ENCODE peak calls at places on chromosomes 3 and 15, in nine cellular contexts. One of them, this sample, is unnamed.

GRCh38 chr3:58403513-58404109 is 30.0 kb downstream of the PDHB start:
- DNase-seq in A549: no peak
- DNase-seq in T follicular helper cell: no peak
- DNase-seq in cardiac muscle cell: no peak
- DNase-seq in choroid plexus epithelial cell: no peak
- DNase-seq in NCI-H1092: no peak
- DNase-seq in stimulated activated CD8-positive, alpha-beta memory T cell treated with anti-CD3 and anti-CD28 coated beads, Interleukin-15, amount 100 ng/mL, for 24 hours: no peak
- DNase-seq in cardiac fibroblast: no peak
- DNase-seq in HEK293T: no peak
- DNase-seq in this sample: no peak

GRCh38 chr3:171165986-171166385 is 139.5 kb upstream of the SLC2A2 start:
- DNase-seq in A549: no peak
- DNase-seq in HEK293T: no peak
- DNase-seq in NCI-H1092: no peak
- DNase-seq in stimulated activated CD8-positive, alpha-beta memory T cell treated with anti-CD3 and anti-CD28 coated beads, Interleukin-15, amount 100 ng/mL, for 24 hours: no peak
- DNase-seq in cardiac fibroblast: no peak
- DNase-seq in T follicular helper cell: no peak
- DNase-seq in cardiac muscle cell: no peak
- DNase-seq in choroid plexus epithelial cell: no peak
- DNase-seq in this sample: no peak

GRCh38 chr3:134375542-134376384 is 1.5 kb upstream of the AMOTL2 start:
- DNase-seq in A549: no peak
- DNase-seq in cardiac fibroblast: no peak
- DNase-seq in HEK293T: no peak
- DNase-seq in NCI-H1092: no peak
- DNase-seq in stimulated activated CD8-positive, alpha-beta memory T cell treated with anti-CD3 and anti-CD28 coated beads, Interleukin-15, amount 100 ng/mL, for 24 hours: no peak
- DNase-seq in T follicular helper cell: no peak
- DNase-seq in choroid plexus epithelial cell: no peak
- DNase-seq in cardiac muscle cell: no peak
- DNase-seq in this sample: no peak

GRCh38 chr15:70142322-70143191 is 44.8 kb upstream of the TLE3 start:
- DNase-seq in cardiac muscle cell: peak; percentile 95
- DNase-seq in A549: no peak
- DNase-seq in choroid plexus epithelial cell: peak; percentile 92
- DNase-seq in HEK293T: no peak
- DNase-seq in NCI-H1092: no peak
- DNase-seq in cardiac fibroblast: peak; percentile 40
- DNase-seq in stimulated activated CD8-positive, alpha-beta memory T cell treated with anti-CD3 and anti-CD28 coated beads, Interleukin-15, amount 100 ng/mL, for 24 hours: no peak
- DNase-seq in T follicular helper cell: no peak
- DNase-seq in this sample: no peak

GRCh38 chr3:158279584-158279983 is 169.7 kb downstream of the RSRC1 start:
- DNase-seq in cardiac fibroblast: no peak
- DNase-seq in cardiac muscle cell: no peak
- DNase-seq in NCI-H1092: no peak
- DNase-seq in HEK293T: no peak
- DNase-seq in A549: no peak
- DNase-seq in T follicular helper cell: no peak
- DNase-seq in choroid plexus epithelial cell: no peak
- DNase-seq in stimulated activated CD8-positive, alpha-beta memory T cell treated with anti-CD3 and anti-CD28 coated beads, Interleukin-15, amount 100 ng/mL, for 24 hours: no peak
- DNase-seq in this sample: no peak

GRCh38 chr15:65937046-65937445 is 67.8 kb downstream of the RAB11A start:
- DNase-seq in cardiac fibroblast: no peak
- DNase-seq in T follicular helper cell: no peak
- DNase-seq in stimulated activated CD8-positive, alpha-beta memory T cell treated with anti-CD3 and anti-CD28 coated beads, Interleukin-15, amount 100 ng/mL, for 24 hours: no peak
- DNase-seq in NCI-H1092: peak; percentile 11
- DNase-seq in A549: no peak
- DNase-seq in cardiac muscle cell: no peak
- DNase-seq in choroid plexus epithelial cell: no peak
- DNase-seq in HEK293T: no peak
- DNase-seq in this sample: no peak

GRCh38 chr3:72299321-72299802 is 514.4 kb upstream of the PROK2 start:
- DNase-seq in NCI-H1092: peak; percentile 12
- DNase-seq in A549: no peak
- DNase-seq in HEK293T: no peak
- DNase-seq in stimulated activated CD8-positive, alpha-beta memory T cell treated with anti-CD3 and anti-CD28 coated beads, Interleukin-15, amount 100 ng/mL, for 24 hours: no peak
- DNase-seq in cardiac fibroblast: peak; percentile 81
- DNase-seq in choroid plexus epithelial cell: peak; percentile 14
- DNase-seq in T follicular helper cell: no peak
- DNase-seq in cardiac muscle cell: no peak
- DNase-seq in this sample: no peak

GRCh38 chr15:27826411-27826810 is 272.7 kb downstream of the OCA2 start:
- DNase-seq in T follicular helper cell: no peak
- DNase-seq in A549: no peak
- DNase-seq in NCI-H1092: no peak
- DNase-seq in cardiac fibroblast: no peak
- DNase-seq in choroid plexus epithelial cell: peak; percentile 72
- DNase-seq in stimulated activated CD8-positive, alpha-beta memory T cell treated with anti-CD3 and anti-CD28 coated beads, Interleukin-15, amount 100 ng/mL, for 24 hours: no peak
- DNase-seq in cardiac muscle cell: no peak
- DNase-seq in HEK293T: no peak
- DNase-seq in this sample: no peak

GRCh38 chr3:129063091-129063640 is 2.6 kb downstream of the GP9 start:
- DNase-seq in cardiac muscle cell: no peak
- DNase-seq in choroid plexus epithelial cell: no peak
- DNase-seq in stimulated activated CD8-positive, alpha-beta memory T cell treated with anti-CD3 and anti-CD28 coated beads, Interleukin-15, amount 100 ng/mL, for 24 hours: no peak
- DNase-seq in HEK293T: no peak
- DNase-seq in NCI-H1092: no peak
- DNase-seq in T follicular helper cell: no peak
- DNase-seq in A549: no peak
- DNase-seq in cardiac fibroblast: no peak
- DNase-seq in this sample: no peak

This sample was measured in osteocyte.